ENCODE peak calls at places on chromosome 20, in five cellular contexts. One of them, this sample, is unnamed.

GRCh38 chr20:53903652-53903987 is 166.8 kb downstream of the BCAS1 start:
- DNase-seq in heart right ventricle: no peak
- DNase-seq in left cardiac atrium: no peak
- DNase-seq in mucosa of descending colon: no peak
- DNase-seq in HTR-8/SVneo: no peak
- DNase-seq in this sample: no peak

GRCh38 chr20:31718952-31719643 is 3.6 kb downstream of the BCL2L1 start:
- DNase-seq in heart right ventricle: no peak
- DNase-seq in left cardiac atrium: no peak
- DNase-seq in mucosa of descending colon: no peak
- DNase-seq in HTR-8/SVneo: no peak
- DNase-seq in this sample: no peak

GRCh38 chr20:1890469-1891262 is 4.5 kb upstream of the SIRPA start:
- DNase-seq in heart right ventricle: no peak
- DNase-seq in left cardiac atrium: no peak
- DNase-seq in mucosa of descending colon: no peak
- DNase-seq in HTR-8/SVneo: no peak
- DNase-seq in this sample: peak

GRCh38 chr20:45359069-45359405 is 3.9 kb upstream of the SYS1 start:
- DNase-seq in heart right ventricle: no peak
- DNase-seq in left cardiac atrium: peak
- DNase-seq in mucosa of descending colon: no peak
- DNase-seq in HTR-8/SVneo: no peak
- DNase-seq in this sample: no peak

GRCh38 chr20:35947489-35947888 is 6.8 kb downstream of the SCAND1 start:
- DNase-seq in heart right ventricle: no peak
- DNase-seq in left cardiac atrium: no peak
- DNase-seq in mucosa of descending colon: no peak
- DNase-seq in HTR-8/SVneo: peak
- DNase-seq in this sample: no peak

GRCh38 chr20:53797085-53797484 is 203.4 kb upstream of the ZNF217 start:
- DNase-seq in heart right ventricle: no peak
- DNase-seq in left cardiac atrium: no peak
- DNase-seq in mucosa of descending colon: no peak
- DNase-seq in HTR-8/SVneo: no peak
- DNase-seq in this sample: no peak

GRCh38 chr20:23508896-23509579 is 18.1 kb downstream of the CST8 start:
- DNase-seq in heart right ventricle: no peak
- DNase-seq in left cardiac atrium: no peak
- DNase-seq in mucosa of descending colon: no peak
- DNase-seq in HTR-8/SVneo: no peak
- DNase-seq in this sample: no peak

GRCh38 chr20:37323985-37324384 is 22.0 kb upstream of the SRC start:
- DNase-seq in heart right ventricle: no peak
- DNase-seq in left cardiac atrium: no peak
- DNase-seq in mucosa of descending colon: no peak
- DNase-seq in HTR-8/SVneo: no peak
- DNase-seq in this sample: no peak

GRCh38 chr20:39464238-39464637 is 502.1 kb downstream of the DHX35 start:
- DNase-seq in heart right ventricle: no peak
- DNase-seq in left cardiac atrium: no peak
- DNase-seq in mucosa of descending colon: no peak
- DNase-seq in HTR-8/SVneo: no peak
- DNase-seq in this sample: no peak

GRCh38 chr20:54199721-54200176 is 8.1 kb upstream of the PFDN4 start:
- DNase-seq in heart right ventricle: peak
- DNase-seq in left cardiac atrium: peak
- DNase-seq in mucosa of descending colon: peak
- DNase-seq in HTR-8/SVneo: peak
- DNase-seq in this sample: peak

GRCh38 chr20:19974621-19975435 is 42.3 kb upstream of the NAA20 start:
- DNase-seq in heart right ventricle: peak
- DNase-seq in left cardiac atrium: peak
- DNase-seq in mucosa of descending colon: peak
- DNase-seq in HTR-8/SVneo: peak
- DNase-seq in this sample: peak

GRCh38 chr20:3889489-3890409 is 562 bp downstream of the PANK2 start:
- DNase-seq in heart right ventricle: peak
- DNase-seq in left cardiac atrium: peak
- DNase-seq in mucosa of descending colon: peak
- DNase-seq in HTR-8/SVneo: no peak
- DNase-seq in this sample: peak

GRCh38 chr20:25865715-25866656 is 169.3 kb upstream of the ZNF337 start:
- DNase-seq in heart right ventricle: peak
- DNase-seq in left cardiac atrium: peak
- DNase-seq in mucosa of descending colon: peak
- DNase-seq in HTR-8/SVneo: no peak
- DNase-seq in this sample: peak

GRCh38 chr20:37414133-37414532 is 68.2 kb downstream of the SRC start:
- DNase-seq in heart right ventricle: no peak
- DNase-seq in left cardiac atrium: no peak
- DNase-seq in mucosa of descending colon: no peak
- DNase-seq in HTR-8/SVneo: no peak
- DNase-seq in this sample: no peak

This sample was measured in aorta.